ENCODE peak calls at places on chromosomes 16 and 17, in eight cellular contexts. S is left ventricle myocardium inferior, Z is PC-9, R is ovary, I is fibroblast of lung, K is IMR-90, N is K562, F is pancreas. C is an unnamed sample. For H3K27me3, the result is how much of the 10 kb centered on the place peaks cover.

GRCh38 chr16:4831616-4832015 is 15.5 kb downstream of the GLYR1 start:
- DNase-seq in S (no peak), F (no peak), I (no peak), Z (no peak), N (no peak), R (no peak), K (no peak), C (no peak)

GRCh38 chr16:3036726-3037315 is at the start of gene BICDL2:
- DNase-seq in N (no peak), S (no peak), I (no peak), F (peak), Z (no peak), R (no peak), K (no peak), C (no peak)

GRCh38 chr17:81329927-81330883 is 35.1 kb upstream of the SLC38A10 start:
- DNase-seq in K (no peak), I (no peak), R (no peak), Z (peak), N (no peak), F (no peak), S (no peak), C (no peak)

GRCh38 chr16:77359065-77359502 is 75.8 kb downstream of the ADAMTS18 start:
- DNase-seq in K (peak), Z (peak), S (no peak), F (no peak), R (no peak), I (peak), N (no peak), C (no peak)

GRCh38 chr17:75596320-75597087 is 8.9 kb downstream of the MYO15B start:
- DNase-seq in I (no peak), R (no peak), K (no peak), F (peak), S (no peak), Z (no peak), N (no peak), C (no peak)

GRCh38 chr17:1438593-1439083 is 17.4 kb downstream of the CRK start:
- DNase-seq in I (peak), R (no peak), K (peak), F (no peak), Z (no peak), N (peak), S (no peak), C (no peak)

GRCh38 chr16:2436110-2436509 is 6.9 kb downstream of the CCNF start:
- DNase-seq in S (no peak), F (no peak), Z (no peak), I (no peak), K (no peak), N (no peak), R (no peak), C (no peak)

GRCh38 chr16:4958510-4959111 is 481 bp downstream of the SEC14L5 start:
- DNase-seq in F (no peak), I (no peak), R (no peak), N (no peak), Z (no peak), S (no peak), K (no peak), C (no peak)

GRCh38 chr16:2154533-2155090 is 970 bp upstream of the TRAF7 start:
- DNase-seq in Z (no peak), N (no peak), S (no peak), K (no peak), I (peak), R (no peak), F (no peak), C (no peak)

GRCh38 chr16:11429113-11429512 is 83.9 kb downstream of the RMI2 start:
- DNase-seq in K (no peak), Z (no peak), S (no peak), I (no peak), R (no peak), F (no peak), N (no peak), C (peak)

GRCh38 chr17:8918811-8919210 is 46.7 kb downstream of the PIK3R5 start:
- DNase-seq in S (no peak), Z (no peak), N (no peak), F (no peak), R (no peak), K (no peak), I (peak), C (no peak)

GRCh38 chr17:57521606-57522435 is 223.3 kb downstream of the CCDC182 start:
- DNase-seq in Z (peak), N (no peak), R (no peak), K (peak), S (no peak), I (no peak), F (no peak), C (no peak)

GRCh38 chr17:12388206-12388605 is 277.5 kb upstream of the MYOCD start:
- DNase-seq in F (no peak), K (peak), S (no peak), Z (no peak), N (no peak), R (no peak), I (peak), C (no peak)

GRCh38 chr16:11990672-11991390 is 14.3 kb downstream of the SNX29 start:
- DNase-seq in F (no peak), K (no peak), R (no peak), I (no peak), S (no peak), Z (no peak), N (no peak), C (no peak)

GRCh38 chr17:28737770-28738679 is 5.8 kb upstream of the TRAF4 start:
- DNase-seq in S (no peak), I (no peak), R (no peak), Z (peak), F (no peak), N (no peak), K (no peak), C (no peak)

GRCh38 chr16:58451263-58451662 is 48.7 kb upstream of the NDRG4 start:
- DNase-seq in I (no peak), R (no peak), F (no peak), K (no peak), Z (no peak), S (peak), N (no peak), C (no peak)

GRCh38 chr17:2150871-2151270 is 96.0 kb downstream of the HIC1 start:
- DNase-seq in S (no peak), N (no peak), Z (no peak), I (no peak), F (peak), R (no peak), K (no peak), C (no peak)

GRCh38 chr17:74216505-74216904 is 3.1 kb downstream of the TTYH2 start:
- DNase-seq in R (no peak), N (no peak), Z (no peak), S (no peak), I (no peak), F (no peak), K (no peak), C (no peak)

GRCh38 chr17:12519956-12520594 is 145.6 kb upstream of the MYOCD start:
- DNase-seq in Z (no peak), K (no peak), F (no peak), I (no peak), R (no peak), N (no peak), S (no peak), C (no peak)

GRCh38 chr17:59558953-59559352 is 6.5 kb upstream of the DHX40 start:
- DNase-seq in R (no peak), F (no peak), S (no peak), K (peak), N (no peak), I (peak), Z (no peak), C (no peak)

GRCh38 chr16:11181889-11182279 is 74.1 kb downstream of the SOCS1 start:
- DNase-seq in F (no peak), S (no peak), K (peak), Z (no peak), R (no peak), I (peak), N (no peak), C (no peak)

GRCh38 chr17:73371285-73371684 is 59.5 kb upstream of the CDC42EP4 start:
- DNase-seq in I (peak), S (no peak), Z (no peak), R (no peak), K (peak), F (no peak), N (no peak), C (no peak)

GRCh38 chr17:40541060-40541872 is 24.0 kb downstream of the CCR7 start:
- DNase-seq in Z (no peak), N (peak), S (no peak), K (no peak), R (peak), F (no peak), I (no peak), C (no peak)

GRCh38 chr17:34582185-34582900 is 3.0 kb downstream of the TMEM132E start:
- DNase-seq in F (no peak), R (no peak), S (no peak), I (no peak), Z (no peak), N (no peak), K (no peak), C (no peak)

GRCh38 chr16:30574678-30575077 is 3.2 kb upstream of the ZNF688 start:
- DNase-seq in N (no peak), I (no peak), Z (no peak), K (no peak), S (no peak), F (no peak), R (no peak), C (no peak)

DNA sequence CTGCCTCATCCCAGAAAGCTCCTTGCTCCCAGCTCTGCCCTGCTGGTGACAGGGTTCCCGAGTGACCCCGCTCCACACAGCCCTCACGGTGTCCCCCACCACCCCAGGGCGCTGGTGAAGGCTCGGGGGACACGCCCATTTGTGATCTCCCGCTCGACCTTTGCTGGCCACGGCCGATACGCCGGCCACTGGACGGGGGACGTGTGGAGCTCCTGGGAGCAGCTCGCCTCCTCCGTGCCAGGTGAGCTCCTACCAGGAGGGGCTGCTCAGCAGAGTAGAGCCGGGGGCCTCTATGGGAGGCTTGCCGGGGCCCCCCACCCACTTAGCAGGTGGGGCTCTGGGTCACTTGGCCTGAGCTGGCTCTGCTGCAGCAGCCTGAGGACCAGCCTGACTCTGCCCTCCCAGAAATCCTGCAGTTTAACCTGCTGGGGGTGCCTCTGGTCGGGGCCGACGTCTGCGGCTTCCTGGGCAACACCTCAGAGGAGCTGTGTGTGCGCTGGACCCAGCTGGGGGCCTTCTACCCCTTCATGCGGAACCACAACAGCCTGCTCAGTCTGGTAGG is 11.2 kb downstream of the GAA start:
- DNase-seq in N (no peak), R (no peak), I (no peak), Z (no peak), S (no peak), K (no peak), F (no peak), C (no peak)
- TF ChIP-seq CTCF in N (no peak), R (no peak), I (no peak), Z (no peak), S (no peak), K (no peak), F (no peak), C (no peak)

DNA sequence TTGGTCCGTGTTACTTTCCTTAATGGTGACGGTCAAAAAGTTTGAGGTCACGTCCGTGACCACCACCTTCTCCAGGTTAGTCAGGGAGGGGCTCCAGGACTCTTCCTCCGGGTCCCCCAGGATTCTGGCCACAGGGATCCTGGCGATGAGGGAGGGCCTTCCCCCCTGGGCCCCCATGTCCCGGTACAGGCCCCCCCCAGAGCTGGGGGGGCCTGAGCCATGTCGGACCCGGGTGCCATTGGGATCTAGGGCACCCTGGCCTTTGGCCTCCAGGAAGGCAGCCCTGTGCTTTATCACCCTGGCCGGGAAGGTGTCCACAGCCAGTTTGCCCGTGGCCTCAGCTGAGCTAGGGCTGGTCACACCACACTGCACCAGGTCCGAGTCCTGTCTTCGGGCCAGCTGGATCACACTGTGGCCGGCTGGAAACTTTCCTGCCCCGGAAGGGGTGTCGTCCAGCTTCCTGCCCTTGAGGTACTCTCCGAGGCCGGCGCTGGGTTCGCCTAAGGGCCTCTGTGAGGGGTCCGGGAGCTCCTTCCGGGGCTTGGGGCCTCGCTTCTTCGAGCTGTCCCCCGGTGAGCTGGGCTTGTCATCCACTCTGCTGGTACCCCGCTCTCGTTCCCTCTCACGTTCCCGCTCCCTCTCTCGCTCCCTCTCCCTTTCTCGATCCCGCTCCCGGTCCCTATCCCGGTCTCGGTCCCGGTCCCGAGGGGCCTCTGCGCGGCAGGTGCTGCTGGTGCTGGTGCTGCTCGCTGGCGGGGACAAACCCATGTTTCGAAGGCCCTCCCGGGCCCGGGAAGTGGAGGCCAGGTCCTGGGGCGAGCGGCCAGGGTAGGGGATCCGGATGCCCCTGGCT is 2.0 kb downstream of the CBX8 start:
- DNase-seq in Z (no peak), R (no peak), I (no peak), N (no peak), S (no peak), F (peak), K (no peak), C (no peak)
- H3K27me3 ChIP-seq in Z (under half), R (under half), I (under half), N (under half), S (half or more), F (under half), K (under half), C (half or more)

GRCh38 chr16:83244057-83244456 is 563.7 kb upstream of the HSBP1 start:
- DNase-seq in F (no peak), R (no peak), Z (no peak), I (no peak), S (no peak), K (no peak), N (no peak), C (no peak)
- H3K27ac ChIP-seq in F (no peak), R (no peak), Z (no peak), I (no peak), S (no peak), K (no peak), N (no peak), C (no peak)

DNA sequence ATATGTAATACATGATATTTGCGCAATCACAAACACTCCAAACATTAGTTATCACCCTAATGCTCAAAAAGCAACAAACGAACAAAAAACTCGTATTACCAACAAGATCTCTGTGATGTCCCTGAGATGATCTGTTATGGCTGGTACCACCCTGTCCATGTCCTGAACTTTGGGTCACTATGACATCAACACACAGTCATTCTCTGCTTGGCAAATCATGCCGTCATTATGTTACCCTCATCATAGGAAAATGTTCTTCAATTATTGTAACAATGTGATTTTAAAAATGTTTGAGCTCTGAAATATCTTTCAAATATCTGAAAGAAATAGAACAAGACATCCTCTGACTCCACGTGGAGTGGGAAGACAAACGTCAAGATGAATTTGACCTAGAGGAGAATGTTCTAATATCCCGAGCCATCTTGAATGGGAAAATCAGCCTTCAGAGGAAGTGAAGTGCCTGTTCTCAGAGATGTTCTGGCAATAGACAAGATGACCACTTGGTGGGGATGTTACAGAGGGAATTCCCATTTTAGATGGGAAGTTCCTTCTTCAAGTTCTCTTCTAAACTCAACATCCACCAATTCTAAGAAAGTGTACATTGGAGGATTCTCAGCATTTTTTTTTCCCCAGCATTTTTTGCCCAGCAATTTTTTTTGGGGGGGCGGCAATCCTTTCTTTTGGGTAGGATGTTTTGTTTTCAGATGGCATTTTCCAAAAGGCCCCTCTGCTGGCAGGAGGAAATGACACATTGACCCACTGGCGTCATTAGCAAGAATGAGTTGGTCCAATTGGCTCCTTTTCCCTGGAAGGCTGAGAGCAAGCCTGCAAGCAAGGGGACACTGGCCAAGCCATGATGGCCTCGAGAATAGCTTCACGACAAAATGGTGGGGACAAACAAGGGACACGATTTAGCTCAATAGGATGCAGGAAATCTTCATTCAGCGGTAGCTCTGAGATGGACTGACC is 3.7 kb upstream of the HSD17B2 start:
- DNase-seq in I (peak), F (no peak), Z (no peak), S (no peak), R (no peak), K (peak), N (peak), C (no peak)
- TF ChIP-seq CTCF in I (peak), F (peak), Z (peak), S (peak), R (no peak), K (peak), N (peak), C (peak)

DNA sequence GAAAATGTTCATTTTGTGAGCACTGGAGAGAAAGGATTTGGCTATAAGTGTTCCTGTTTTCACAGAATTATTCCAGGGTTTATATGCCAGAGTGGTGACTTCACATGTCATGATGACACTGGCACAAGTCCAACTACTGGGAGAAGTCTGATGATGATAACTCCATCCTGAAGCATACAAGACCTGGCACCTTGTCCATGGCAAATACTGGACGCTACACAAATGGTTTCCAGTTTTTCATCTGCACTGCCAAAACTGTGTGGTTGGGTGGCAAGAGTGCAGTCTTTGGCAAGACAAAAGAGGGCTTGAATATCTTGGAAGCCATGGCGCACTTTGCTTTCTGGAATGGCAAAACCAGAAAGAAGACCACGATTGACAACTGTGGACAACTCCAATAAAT is 385.0 kb downstream of the CDH11 start:
- DNase-seq in S (no peak), K (no peak), N (no peak), R (no peak), F (no peak), Z (no peak), I (no peak), C (no peak)
- H3K27me3 ChIP-seq in S (under half), K (under half), N (under half), R (under half), F (under half), Z (under half), I (under half), C (under half)

GRCh38 chr17:38564869-38565268 is 40.9 kb downstream of the SRCIN1 start:
- DNase-seq in N (peak), K (no peak), F (no peak), R (no peak), S (no peak), Z (no peak), I (no peak), C (no peak)
- H3K27ac ChIP-seq in N (no peak), K (no peak), F (no peak), R (no peak), S (no peak), Z (no peak), I (no peak), C (peak)